ENCODE peak calls at places on chromosomes 4 and X, in four cellular contexts. One of them, this sample, is unnamed.
A peak's percentile ranks its signal among the peaks of the same experiment; 100 is the strongest.

GRCh38 chr4:72312032-72312650 is 256.9 kb downstream of the ADAMTS3 start:
- DNase-seq in lung: peak; percentile 59
- DNase-seq in AG04450: peak; percentile 61
- DNase-seq in foreskin fibroblast: peak; percentile 95
- DNase-seq in this sample: peak; percentile 51

GRCh38 chrX:126580877-126581276 is 28.3 kb upstream of the DCAF12L1 start:
- DNase-seq in lung: no peak
- DNase-seq in AG04450: no peak
- DNase-seq in foreskin fibroblast: no peak
- DNase-seq in this sample: no peak

GRCh38 chrX:114959729-114960128 is 57.7 kb downstream of the IL13RA2 start:
- DNase-seq in AG04450: no peak
- DNase-seq in foreskin fibroblast: peak; percentile 17
- DNase-seq in lung: no peak
- DNase-seq in this sample: no peak

GRCh38 chr4:150961566-150961965 is 53.5 kb downstream of the LRBA start:
- DNase-seq in AG04450: no peak
- DNase-seq in foreskin fibroblast: no peak
- DNase-seq in lung: no peak
- DNase-seq in this sample: no peak

GRCh38 chr4:10316851-10317250 is 140.4 kb downstream of the ZNF518B start:
- DNase-seq in lung: no peak
- DNase-seq in AG04450: no peak
- DNase-seq in foreskin fibroblast: no peak
- DNase-seq in this sample: no peak

GRCh38 chr4:2946812-2947600 is 16.2 kb downstream of the NOP14 start:
- DNase-seq in lung: no peak
- DNase-seq in AG04450: no peak
- DNase-seq in foreskin fibroblast: no peak
- DNase-seq in this sample: no peak

GRCh38 chrX:68807818-68808217 is 21.0 kb upstream of the EFNB1 start:
- DNase-seq in AG04450: no peak
- DNase-seq in foreskin fibroblast: peak; percentile 29
- DNase-seq in lung: no peak
- DNase-seq in this sample: no peak

GRCh38 chr4:145545538-145546224 is 64.0 kb downstream of the SMAD1 start:
- DNase-seq in lung: peak; percentile 48
- DNase-seq in AG04450: peak; percentile 95
- DNase-seq in foreskin fibroblast: peak; percentile 84
- DNase-seq in this sample: peak; percentile 79

GRCh38 chrX:119502727-119503483 is 34.7 kb downstream of the SLC25A5 start:
- DNase-seq in lung: peak; percentile 72
- DNase-seq in foreskin fibroblast: peak; percentile 58
- DNase-seq in AG04450: no peak
- DNase-seq in this sample: peak; percentile 41

GRCh38 chrX:43585922-43586321 is 70.2 kb upstream of the MAOA start:
- DNase-seq in AG04450: no peak
- DNase-seq in foreskin fibroblast: no peak
- DNase-seq in lung: no peak
- DNase-seq in this sample: no peak

GRCh38 chrX:43805579-43805978 is 76.7 kb downstream of the MAOB start:
- DNase-seq in lung: no peak
- DNase-seq in foreskin fibroblast: peak; percentile 34
- DNase-seq in AG04450: no peak
- DNase-seq in this sample: peak; percentile 17

GRCh38 chrX:68508799-68509198 is 9.9 kb downstream of the YIPF6 start:
- DNase-seq in foreskin fibroblast: no peak
- DNase-seq in lung: no peak
- DNase-seq in AG04450: no peak
- DNase-seq in this sample: no peak

GRCh38 chr4:60313616-60314015 is 886.5 kb upstream of the ADGRL3 start:
- DNase-seq in foreskin fibroblast: peak; percentile 16
- DNase-seq in lung: no peak
- DNase-seq in AG04450: no peak
- DNase-seq in this sample: no peak

GRCh38 chrX:5916945-5917344 is 311.7 kb downstream of the NLGN4X start:
- DNase-seq in lung: no peak
- DNase-seq in foreskin fibroblast: no peak
- DNase-seq in AG04450: no peak
- DNase-seq in this sample: no peak

GRCh38 chr4:95106408-95106928 is 348.7 kb downstream of the BMPR1B start:
- DNase-seq in AG04450: no peak
- DNase-seq in foreskin fibroblast: peak; percentile 50
- DNase-seq in lung: no peak
- DNase-seq in this sample: no peak

GRCh38 chrX:63751481-63751880 is 33.5 kb downstream of the ARHGEF9 start:
- DNase-seq in lung: no peak
- DNase-seq in foreskin fibroblast: no peak
- DNase-seq in AG04450: no peak
- DNase-seq in this sample: no peak

GRCh38 chr4:78310056-78310731 is 241.4 kb upstream of the ANXA3 start:
- DNase-seq in foreskin fibroblast: peak; percentile 73
- DNase-seq in AG04450: no peak
- DNase-seq in lung: no peak
- DNase-seq in this sample: no peak

GRCh38 chr4:74670583-74670982 is 123.7 kb downstream of the BTC start:
- DNase-seq in lung: no peak
- DNase-seq in AG04450: no peak
- DNase-seq in foreskin fibroblast: no peak
- DNase-seq in this sample: no peak

DNA sequence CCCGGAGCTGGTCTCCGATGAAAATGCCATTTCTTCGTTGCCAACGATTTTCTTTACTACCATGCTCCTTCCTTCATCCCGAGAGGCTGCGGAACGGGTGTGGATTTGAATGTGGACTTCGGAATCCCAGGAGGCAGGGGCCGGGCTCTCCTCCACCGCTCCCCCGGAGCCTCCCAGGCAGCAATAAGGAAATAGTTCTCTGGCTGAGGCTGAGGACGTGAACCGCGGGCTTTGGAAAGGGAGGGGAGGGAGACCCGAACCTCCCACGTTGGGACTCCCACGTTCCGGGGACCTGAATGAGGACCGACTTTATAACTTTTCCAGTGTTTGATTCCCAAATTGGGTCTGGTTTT is 14.4 kb downstream of the SHOX start:
- DNase-seq in foreskin fibroblast: peak; percentile 44
- DNase-seq in AG04450: no peak
- DNase-seq in lung: no peak
- DNase-seq in this sample: no peak
- H3K4me3 ChIP-seq in foreskin fibroblast: no peak overlapping the region
- H3K4me3 ChIP-seq in AG04450: no peak overlapping the region
- H3K4me3 ChIP-seq in lung: no peak overlapping the region
- H3K4me3 ChIP-seq in this sample: no peak overlapping the region

GRCh38 chr4:139633195-139633594 is 32.4 kb upstream of the MGST2 start:
- DNase-seq in lung: no peak
- DNase-seq in foreskin fibroblast: no peak
- DNase-seq in AG04450: no peak
- DNase-seq in this sample: no peak
- H3K4me3 ChIP-seq in lung: no peak overlapping the region
- H3K4me3 ChIP-seq in foreskin fibroblast: no peak overlapping the region
- H3K4me3 ChIP-seq in AG04450: no peak overlapping the region
- H3K4me3 ChIP-seq in this sample: no peak overlapping the region

DNA sequence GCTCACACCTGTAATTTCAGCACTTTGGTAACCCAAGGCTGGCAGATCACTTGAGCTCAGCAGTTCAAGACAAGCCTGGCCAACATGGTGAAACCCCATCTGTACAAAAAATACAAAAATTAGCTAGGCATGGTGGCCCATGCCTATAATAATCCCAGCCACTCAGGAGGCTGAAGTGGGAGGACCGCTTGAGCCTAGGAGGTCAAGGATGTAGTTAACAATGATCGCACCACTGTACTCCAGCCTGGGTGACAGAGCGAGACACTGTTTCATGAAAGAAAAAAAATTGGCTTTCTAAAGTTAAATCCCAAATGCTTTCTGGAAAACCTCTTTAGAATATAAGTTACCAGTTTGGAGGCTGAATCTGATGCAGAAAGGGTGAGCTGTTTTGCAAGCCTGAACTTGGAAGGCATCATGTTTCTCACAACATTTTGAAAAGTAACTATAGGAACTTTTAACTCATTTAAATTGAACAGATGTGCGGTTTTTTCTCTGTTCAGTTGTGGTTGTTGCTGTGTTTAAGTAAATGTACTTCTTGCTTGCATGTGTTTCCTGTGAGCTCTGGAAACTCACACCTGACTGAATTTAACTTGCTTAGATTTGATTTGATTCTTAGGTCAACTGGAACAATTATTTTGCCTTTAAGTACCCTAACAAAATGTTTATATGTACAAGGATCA is 39.8 kb upstream of the TMEM131L start:
- DNase-seq in AG04450: no peak
- DNase-seq in lung: no peak
- DNase-seq in foreskin fibroblast: no peak
- DNase-seq in this sample: no peak
- H3K4me3 ChIP-seq in AG04450: no peak overlapping the region
- H3K4me3 ChIP-seq in lung: no peak overlapping the region
- H3K4me3 ChIP-seq in foreskin fibroblast: no peak overlapping the region
- H3K4me3 ChIP-seq in this sample: no peak overlapping the region

GRCh38 chr4:173293663-173294062 is 40.5 kb downstream of the HMGB2 start:
- DNase-seq in AG04450: no peak
- DNase-seq in lung: no peak
- DNase-seq in foreskin fibroblast: no peak
- DNase-seq in this sample: no peak

GRCh38 chr4:173288296-173288695 is 45.9 kb downstream of the HMGB2 start:
- DNase-seq in foreskin fibroblast: peak; percentile 53
- DNase-seq in lung: peak; percentile 64
- DNase-seq in AG04450: peak; percentile 6
- DNase-seq in this sample: no peak

GRCh38 chr4:173287486-173287885 is 46.7 kb downstream of the HMGB2 start:
- DNase-seq in foreskin fibroblast: no peak
- DNase-seq in lung: no peak
- DNase-seq in AG04450: no peak
- DNase-seq in this sample: no peak

GRCh38 chr4:173288698-173289350 is 45.3 kb downstream of the HMGB2 start:
- DNase-seq in AG04450: no peak
- DNase-seq in lung: no peak
- DNase-seq in foreskin fibroblast: no peak
- DNase-seq in this sample: no peak

DNA sequence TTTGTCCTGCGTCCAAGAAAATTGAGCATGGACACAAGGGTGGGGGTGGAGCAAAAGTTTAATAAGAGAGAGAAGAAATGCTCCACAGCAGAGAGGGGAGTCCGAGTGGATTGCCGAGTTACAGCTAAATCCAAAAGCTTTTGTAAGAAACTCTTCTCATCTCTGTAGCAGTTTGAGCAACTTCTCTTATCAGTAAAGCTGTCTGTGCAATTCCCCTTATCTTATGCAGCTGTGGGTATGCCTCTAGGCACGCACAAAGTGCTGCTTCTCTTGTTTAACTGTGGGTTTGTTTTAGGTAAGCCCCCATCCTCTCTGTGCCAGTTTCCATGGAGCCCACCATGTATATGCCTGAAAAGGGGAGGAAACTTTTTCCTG is 44.8 kb downstream of the HMGB2 start:
- DNase-seq in lung: no peak
- DNase-seq in AG04450: no peak
- DNase-seq in foreskin fibroblast: no peak
- DNase-seq in this sample: no peak
- H3K4me3 ChIP-seq in lung: no peak overlapping the region
- H3K4me3 ChIP-seq in AG04450: no peak overlapping the region
- H3K4me3 ChIP-seq in foreskin fibroblast: no peak overlapping the region
- H3K4me3 ChIP-seq in this sample: no peak overlapping the region

GRCh38 chrX:70133303-70134115 is at the start of gene IGBP1:
- DNase-seq in lung: peak; percentile 80
- DNase-seq in AG04450: peak; percentile 62
- DNase-seq in foreskin fibroblast: peak; percentile 90
- DNase-seq in this sample: peak; percentile 79

GRCh38 chrX:70132244-70132643 is 1.0 kb upstream of the IGBP1 start:
- DNase-seq in foreskin fibroblast: no peak
- DNase-seq in AG04450: no peak
- DNase-seq in lung: no peak
- DNase-seq in this sample: no peak

GRCh38 chrX:70132877-70133302 is 357 bp upstream of the IGBP1 start:
- DNase-seq in AG04450: no peak
- DNase-seq in lung: no peak
- DNase-seq in foreskin fibroblast: no peak
- DNase-seq in this sample: no peak

GRCh38 chrX:70129811-70130210 is 3.4 kb upstream of the IGBP1 start:
- DNase-seq in AG04450: no peak
- DNase-seq in lung: no peak
- DNase-seq in foreskin fibroblast: peak; percentile 13
- DNase-seq in this sample: no peak

DNA sequence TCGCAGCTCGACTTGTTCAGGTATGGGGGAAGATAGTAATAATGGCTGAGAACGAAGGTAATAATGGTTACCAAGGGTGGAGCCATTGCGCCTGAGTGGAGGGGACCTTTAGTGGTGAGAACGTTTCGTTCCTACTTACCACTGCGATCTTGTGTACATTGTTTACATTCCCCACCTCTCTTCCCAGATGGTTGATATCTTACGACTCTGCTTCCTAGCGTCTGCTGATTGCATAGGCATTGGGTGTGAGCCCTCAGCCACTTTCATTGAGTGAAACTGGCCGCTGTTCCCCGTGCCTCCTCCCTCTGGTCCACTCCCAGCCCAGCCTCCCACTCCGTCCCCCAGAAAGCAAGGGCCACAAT is 850 bp downstream of the IGBP1 start:
- DNase-seq in lung: no peak
- DNase-seq in foreskin fibroblast: peak; percentile 17
- DNase-seq in AG04450: no peak
- DNase-seq in this sample: no peak
- H3K4me3 ChIP-seq in lung: peak overlapping the region; percentile 51
- H3K4me3 ChIP-seq in foreskin fibroblast: peak overlapping the region; percentile 88
- H3K4me3 ChIP-seq in AG04450: peak overlapping the region; percentile 80
- H3K4me3 ChIP-seq in this sample: peak overlapping the region; percentile 52

GRCh38 chr4:48409203-48409602 is 67.9 kb downstream of the SLAIN2 start:
- DNase-seq in foreskin fibroblast: no peak
- DNase-seq in lung: no peak
- DNase-seq in AG04450: no peak
- DNase-seq in this sample: no peak
- H3K4me3 ChIP-seq in foreskin fibroblast: no peak overlapping the region
- H3K4me3 ChIP-seq in lung: no peak overlapping the region
- H3K4me3 ChIP-seq in AG04450: no peak overlapping the region
- H3K4me3 ChIP-seq in this sample: no peak overlapping the region

This sample was measured in prostate gland.